ENCODE peak calls at places on chromosomes 1 and 21, in six cellular contexts. L is choroid plexus epithelial cell; I is naive thymus-derived CD8-positive, alpha-beta T cell; M is non-pigmented ciliary epithelial cell; G is endothelial cell; R is T-helper 2 cell. D is an unnamed sample.

GRCh38 chr1:31839662-31840343 is 24.0 kb upstream of the SPOCD1 start:
- DNase-seq in L (no peak), I (no peak), M (no peak), G (no peak), R (no peak), D (no peak)

GRCh38 chr1:183191833-183192232 is 5.8 kb downstream of the LAMC2 start:
- DNase-seq in L (peak), I (no peak), M (peak), G (no peak), R (no peak), D (no peak)

GRCh38 chr1:43900386-43900785 is 33.2 kb upstream of the ARTN start:
- DNase-seq in L (no peak), I (peak), M (no peak), G (no peak), R (no peak), D (no peak)

GRCh38 chr21:27154451-27155129 is 187.7 kb upstream of the ADAMTS5 start:
- DNase-seq in L (peak), I (no peak), M (no peak), G (no peak), R (no peak), D (no peak)

GRCh38 chr1:13783551-13783950 is 83.6 kb downstream of the PRDM2 start:
- DNase-seq in L (peak), I (no peak), M (peak), G (no peak), R (no peak), D (no peak)

GRCh38 chr21:42737969-42738590 is 84.7 kb downstream of the PDE9A start:
- DNase-seq in L (peak), I (no peak), M (no peak), G (no peak), R (no peak), D (peak)

GRCh38 chr21:20404915-20405314 is 593.3 kb upstream of the NCAM2 start:
- DNase-seq in L (no peak), I (no peak), M (no peak), G (no peak), R (no peak), D (no peak)

GRCh38 chr21:37712204-37712934 is 203.9 kb downstream of the KCNJ6 start:
- DNase-seq in L (peak), I (no peak), M (peak), G (peak), R (no peak), D (peak)

GRCh38 chr1:104406731-104407130 is 657.0 kb downstream of the AMY1C start:
- DNase-seq in L (no peak), I (no peak), M (no peak), G (no peak), R (no peak), D (no peak)

GRCh38 chr1:40697436-40697835 is 5.9 kb downstream of the NFYC start:
- DNase-seq in L (no peak), I (no peak), M (no peak), G (no peak), R (no peak), D (no peak)

GRCh38 chr21:31184462-31184861 is 146.2 kb upstream of the KRTAP19-8 start:
- DNase-seq in L (no peak), I (peak), M (no peak), G (no peak), R (peak), D (no peak)

GRCh38 chr21:38714998-38715397 is 90.7 kb upstream of the ETS2 start:
- DNase-seq in L (peak), I (no peak), M (no peak), G (no peak), R (no peak), D (no peak)

GRCh38 chr21:29486306-29486705 is 187.6 kb downstream of the BACH1 start:
- DNase-seq in L (no peak), I (no peak), M (no peak), G (no peak), R (no peak), D (no peak)

GRCh38 chr1:184754479-184755225 is at the start of gene EDEM3:
- DNase-seq in L (peak), I (peak), M (peak), G (peak), R (peak), D (peak)

GRCh38 chr21:25343774-25344545 is 263.3 kb downstream of the MRPL39 start:
- DNase-seq in L (no peak), I (no peak), M (no peak), G (no peak), R (no peak), D (no peak)

GRCh38 chr1:117606608-117607261 is 887 bp downstream of the TENT5C start:
- DNase-seq in L (peak), I (peak), M (no peak), G (no peak), R (peak), D (no peak)

GRCh38 chr1:26016258-26016943 is 5.2 kb upstream of the EXTL1 start:
- DNase-seq in L (no peak), I (peak), M (no peak), G (no peak), R (no peak), D (no peak)

GRCh38 chr21:15005391-15005790 is 59.4 kb downstream of the NRIP1 start:
- DNase-seq in L (peak), I (peak), M (no peak), G (no peak), R (no peak), D (peak)

GRCh38 chr1:156727914-156728598 is at the start of gene METTL25B:
- DNase-seq in L (peak), I (peak), M (no peak), G (peak), R (peak), D (peak)

GRCh38 chr1:3673381-3674099 is 21.2 kb downstream of the TP73 start:
- DNase-seq in L (no peak), I (no peak), M (no peak), G (no peak), R (no peak), D (no peak)

GRCh38 chr21:45326169-45326833 is 38.6 kb upstream of the POFUT2 start:
- DNase-seq in L (no peak), I (peak), M (no peak), G (no peak), R (no peak), D (peak)

GRCh38 chr1:170967042-170967910 is 31.9 kb downstream of the MROH9 start:
- DNase-seq in L (peak), I (no peak), M (peak), G (no peak), R (no peak), D (peak)

GRCh38 chr1:53826367-53826766 is 11.7 kb downstream of the NDC1 start:
- DNase-seq in L (peak), I (no peak), M (no peak), G (no peak), R (no peak), D (no peak)

GRCh38 chr1:15919316-15919715 is 56.6 kb downstream of the ZBTB17 start:
- DNase-seq in L (peak), I (no peak), M (peak), G (no peak), R (no peak), D (no peak)

D was measured in Ammon's horn.